ENCODE peak calls at places on chromosomes 5 and 9, in ten cellular contexts. U is lung; W is psoas muscle; T is foreskin keratinocyte; C is left lobe of liver; A is left lung; Z is left cardiac atrium; D is upper lobe of right lung; L is activated B cell treated with CpG ODN at 0.5 μM for 24 hours; K is activated T-cell treated with anti-CD3 and anti-CD28 coated beads, Interleukin-2, amount 50 U/mL, for 4 hours. F is an unnamed sample.

GRCh38 chr5:132456553-132457361 is 33.8 kb downstream of the IRF1 start:
- ATAC-seq in U (peak), W (peak), T (no peak), C (peak), A (peak), Z (peak), D (peak), L (peak), K (peak), F (peak)

GRCh38 chr5:74391410-74391809 is 249.1 kb downstream of the ENC1 start:
- ATAC-seq in U (no peak), W (no peak), T (no peak), C (no peak), A (no peak), Z (no peak), D (no peak), L (no peak), K (no peak), F (no peak)

GRCh38 chr5:88899338-88899737 is 16.4 kb upstream of the MEF2C start:
- ATAC-seq in U (no peak), W (no peak), T (no peak), C (no peak), A (no peak), Z (no peak), D (no peak), L (no peak), K (no peak), F (no peak)

GRCh38 chr9:124006448-124007156 is 5.0 kb upstream of the LHX2 start:
- ATAC-seq in U (no peak), W (no peak), T (no peak), C (no peak), A (no peak), Z (no peak), D (peak), L (peak), K (no peak), F (no peak)

GRCh38 chr9:99326112-99326916 is 104.2 kb downstream of the SEC61B start:
- ATAC-seq in U (no peak), W (no peak), T (no peak), C (no peak), A (no peak), Z (no peak), D (peak), L (peak), K (no peak), F (no peak)

GRCh38 chr9:69815313-69815712 is 5.3 kb upstream of the CFAP95 start:
- ATAC-seq in U (no peak), W (no peak), T (no peak), C (no peak), A (peak), Z (no peak), D (no peak), L (no peak), K (no peak), F (no peak)

GRCh38 chr9:78674874-78675273 is 377.9 kb downstream of the PSAT1 start:
- ATAC-seq in U (no peak), W (no peak), T (no peak), C (no peak), A (no peak), Z (no peak), D (no peak), L (no peak), K (no peak), F (no peak)

GRCh38 chr5:92514901-92515300 is 1066.1 kb downstream of the NR2F1-AS1 start:
- ATAC-seq in U (no peak), W (no peak), T (no peak), C (no peak), A (no peak), Z (no peak), D (no peak), L (no peak), K (no peak), F (no peak)

GRCh38 chr5:144510845-144511580 is 340.3 kb downstream of the KCTD16 start:
- ATAC-seq in U (no peak), W (no peak), T (no peak), C (no peak), A (no peak), Z (no peak), D (no peak), L (no peak), K (no peak), F (no peak)

GRCh38 chr9:81827616-81828296 is 100.5 kb upstream of the SPATA31D4 start:
- ATAC-seq in U (no peak), W (no peak), T (no peak), C (no peak), A (no peak), Z (no peak), D (no peak), L (peak), K (no peak), F (no peak)

GRCh38 chr9:677461-678097 is 163.9 kb upstream of the DMRT1 start:
- ATAC-seq in U (no peak), W (peak), T (peak), C (peak), A (peak), Z (peak), D (peak), L (no peak), K (no peak), F (peak)

F was measured in gastroesophageal sphincter.